ENCODE peak calls at places on chromosomes 4 and X, in five cellular contexts. T is HT1080, Z is cardiac fibroblast, J is lung, W is pancreas. P is an unnamed sample.
A peak's percentile ranks its signal among the peaks of the same experiment; 100 is the strongest.

GRCh38 chrX:110310000-110310790 is 7.7 kb downstream of the AMMECR1 start:
- DNase-seq in W (no peak), Z (no peak), T (no peak), J (no peak), P (no peak)

GRCh38 chrX:111168314-111168713 is 72.3 kb downstream of the PAK3 start:
- DNase-seq in T (peak; percentile 3), Z (peak; percentile 1), W (no peak), J (no peak), P (no peak)

GRCh38 chr4:3703677-3704521 is 62.3 kb upstream of the ADRA2C start:
- DNase-seq in Z (no peak), W (no peak), T (no peak), J (no peak), P (no peak)

GRCh38 chrX:44765556-44765955 is 78.3 kb upstream of the DUSP21 start:
- DNase-seq in J (no peak), T (no peak), Z (no peak), W (no peak), P (no peak)

GRCh38 chr4:15004701-15005301 is 2.5 kb downstream of the CPEB2 start:
- DNase-seq in J (peak; percentile 86), Z (peak; percentile 81), T (peak; percentile 69), W (peak; percentile 87), P (peak; percentile 40)

GRCh38 chr4:94165256-94165655 is 42.4 kb upstream of the SMARCAD1 start:
- DNase-seq in J (no peak), W (no peak), Z (no peak), T (no peak), P (no peak)

GRCh38 chr4:73066928-73067327 is 2.6 kb downstream of the COX18 start:
- DNase-seq in W (no peak), Z (no peak), J (no peak), T (no peak), P (no peak)

GRCh38 chr4:110059556-110060191 is 138.7 kb downstream of the ELOVL6 start:
- DNase-seq in W (no peak), T (peak; percentile 65), J (no peak), Z (peak; percentile 19), P (no peak)

GRCh38 chr4:172707622-172708021 is 461.0 kb upstream of the GALNT7 start:
- DNase-seq in Z (no peak), J (no peak), W (no peak), T (no peak), P (no peak)

GRCh38 chr4:151801547-151802516 is 41.0 kb upstream of the GATB start:
- DNase-seq in J (peak; percentile 44), T (peak; percentile 41), Z (peak; percentile 53), W (peak; percentile 10), P (no peak)

GRCh38 chrX:129637217-129638109 is 17.3 kb downstream of the APLN start:
- DNase-seq in J (peak; percentile 73), W (peak; percentile 26), T (peak; percentile 48), Z (peak; percentile 77), P (peak; percentile 22)

GRCh38 chr4:121943941-121944340 is 7.9 kb downstream of the TRPC3 start:
- DNase-seq in Z (no peak), T (no peak), J (no peak), W (no peak), P (no peak)

GRCh38 chr4:184409911-184410692 is 64.2 kb downstream of the IRF2 start:
- DNase-seq in J (no peak), Z (no peak), W (no peak), T (no peak), P (no peak)

GRCh38 chrX:97326456-97326855 is 442.7 kb downstream of the RPA4 start:
- DNase-seq in T (no peak), Z (no peak), W (no peak), J (no peak), P (no peak)

GRCh38 chr4:113292371-113293042 is 243.1 kb downstream of the ANK2 start:
- DNase-seq in T (no peak), W (no peak), J (no peak), Z (peak; percentile 55), P (no peak)

GRCh38 chr4:78343682-78344081 is 207.9 kb upstream of the ANXA3 start:
- DNase-seq in Z (no peak), T (no peak), J (no peak), W (no peak), P (no peak)

GRCh38 chr4:88630756-88631155 is 38.5 kb downstream of the HERC3 start:
- DNase-seq in W (no peak), J (no peak), Z (peak; percentile 58), T (peak; percentile 59), P (no peak)

GRCh38 chrX:153649178-153649914 is 2.3 kb downstream of the DUSP9 start:
- DNase-seq in T (no peak), J (peak; percentile 41), W (peak; percentile 10), Z (peak; percentile 24), P (no peak)

GRCh38 chr4:1795304-1796195 is 2.5 kb downstream of the FGFR3 start:
- DNase-seq in J (no peak), Z (no peak), T (no peak), W (peak; percentile 53), P (no peak)

GRCh38 chrX:50971390-50971789 is 60.9 kb downstream of the BMP15 start:
- DNase-seq in T (peak; percentile 35), J (no peak), Z (peak; percentile 0), W (no peak), P (no peak)

GRCh38 chrX:44731160-44731559 is 112.7 kb upstream of the DUSP21 start:
- DNase-seq in J (no peak), T (no peak), Z (peak; percentile 17), W (no peak), P (no peak)

GRCh38 chrX:34770511-34770910 is 113.4 kb upstream of the TMEM47 start:
- DNase-seq in T (no peak), J (no peak), Z (peak; percentile 26), W (no peak), P (no peak)

GRCh38 chr4:64682946-64683345 is 273.7 kb upstream of the TECRL start:
- DNase-seq in W (no peak), J (no peak), Z (no peak), T (no peak), P (no peak)

GRCh38 chr4:105548483-105548882 is 3.9 kb upstream of the ARHGEF38 start:
- DNase-seq in W (no peak), Z (no peak), J (no peak), T (peak; percentile 85), P (no peak)

GRCh38 chr4:116439330-116439729 is 646.0 kb downstream of the TRAM1L1 start:
- DNase-seq in T (no peak), W (no peak), Z (no peak), J (no peak), P (no peak)

GRCh38 chrX:153968754-153969124 is 2.9 kb downstream of the HCFC1 start:
- DNase-seq in W (no peak), J (no peak), Z (no peak), T (no peak), P (no peak)

GRCh38 chrX:15373986-15374385 is 10.2 kb downstream of the VEGFD start:
- DNase-seq in Z (no peak), W (no peak), J (no peak), T (no peak), P (no peak)

GRCh38 chr4:138938371-138938699 is 77.2 kb upstream of the NOCT start:
- DNase-seq in W (no peak), T (peak; percentile 47), J (no peak), Z (peak; percentile 76), P (no peak)

GRCh38 chr4:16082424-16083216 is 1.2 kb downstream of the PROM1 start:
- DNase-seq in W (peak; percentile 44), T (no peak), Z (no peak), J (peak; percentile 34), P (no peak)

GRCh38 chrX:23953908-23954269 is 46.1 kb downstream of the CXorf58 start:
- DNase-seq in Z (no peak), J (no peak), T (no peak), W (no peak), P (no peak)

GRCh38 chrX:124217289-124218251 is 114.9 kb upstream of the TEX13D start:
- DNase-seq in J (no peak), W (no peak), Z (peak; percentile 0), T (peak; percentile 89), P (no peak)

GRCh38 chrX:107154787-107155620 is 36.4 kb upstream of the RBM41 start:
- DNase-seq in Z (peak; percentile 3), J (no peak), T (peak; percentile 50), W (no peak), P (no peak)

GRCh38 chr4:121785479-121785878 is 15.6 kb upstream of the EXOSC9 start:
- DNase-seq in W (no peak), Z (peak; percentile 87), T (no peak), J (no peak), P (no peak)

P was measured in C1 segment of cervical spinal cord.